ENCODE peak calls at places on chromosomes 1 and 21, in nine cellular contexts. N is fibroblast of lung; Y is stomach; J is dorsolateral prefrontal cortex; L is H9; C is aorta; U is naive thymus-derived CD4-positive, alpha-beta T cell; A is CD8-positive, alpha-beta memory T cell; V is SK-N-SH. G is an unnamed sample.

GRCh38 chr1:173052681-173053196 is 2.0 kb upstream of the TNFSF18 start:
- DNase-seq in J (no peak), L (no peak), C (no peak), Y (no peak), V (no peak), N (no peak), U (no peak), A (no peak), G (peak)

GRCh38 chr1:33714421-33714820 is 149.5 kb upstream of the HMGB4 start:
- DNase-seq in L (no peak), U (no peak), N (no peak), C (no peak), A (no peak), Y (no peak), J (no peak), V (no peak), G (no peak)

GRCh38 chr1:199508653-199509052 is 518.9 kb upstream of the NR5A2 start:
- DNase-seq in J (no peak), Y (no peak), U (no peak), C (no peak), V (no peak), N (no peak), L (no peak), A (no peak), G (no peak)

GRCh38 chr21:40967771-40968170 is 120.8 kb upstream of the DSCAM start:
- DNase-seq in N (no peak), Y (no peak), A (no peak), L (peak), J (no peak), C (no peak), U (no peak), V (no peak), G (no peak)

GRCh38 chr1:77538956-77539509 is 143.4 kb downstream of the ZZZ3 start:
- DNase-seq in A (no peak), N (peak), V (no peak), Y (no peak), L (no peak), U (no peak), C (peak), J (no peak), G (peak)

GRCh38 chr1:152049291-152050073 is 12.7 kb upstream of the S100A11 start:
- DNase-seq in A (no peak), L (no peak), Y (no peak), C (no peak), U (no peak), J (no peak), V (no peak), N (peak), G (no peak)

GRCh38 chr1:224245188-224245587 is 62.1 kb downstream of the DEGS1 start:
- DNase-seq in V (peak), N (peak), C (peak), Y (no peak), U (peak), J (peak), A (no peak), L (no peak), G (no peak)

GRCh38 chr1:5250336-5250735 is 595.9 kb downstream of the AJAP1 start:
- DNase-seq in L (no peak), U (no peak), V (no peak), A (no peak), Y (peak), N (no peak), J (no peak), C (no peak), G (no peak)

GRCh38 chr1:76607712-76608111 is 259.6 kb upstream of the ST6GALNAC5 start:
- DNase-seq in V (no peak), Y (no peak), U (no peak), J (no peak), A (no peak), C (no peak), L (no peak), N (no peak), G (no peak)

GRCh38 chr21:45456836-45457160 is 51.8 kb downstream of the COL18A1 start:
- DNase-seq in L (no peak), U (no peak), V (no peak), Y (no peak), C (peak), A (peak), J (no peak), N (no peak), G (no peak)

GRCh38 chr21:41168391-41169257 is 664 bp downstream of the BACE2 start:
- DNase-seq in C (peak), U (no peak), J (peak), N (peak), L (peak), Y (peak), A (no peak), V (peak), G (peak)

GRCh38 chr1:172629170-172629569 is 29.7 kb upstream of the FASLG start:
- DNase-seq in U (no peak), Y (no peak), J (no peak), V (no peak), N (no peak), L (no peak), C (no peak), A (no peak), G (no peak)

GRCh38 chr21:31397939-31398338 is 53.9 kb upstream of the TIAM1 start:
- DNase-seq in U (peak), Y (no peak), L (no peak), J (no peak), N (no peak), A (no peak), V (peak), C (no peak), G (no peak)

GRCh38 chr1:162951553-162952315 is 90.8 kb upstream of the CCDC190 start:
- DNase-seq in V (no peak), N (no peak), U (no peak), J (no peak), L (no peak), C (no peak), Y (no peak), A (no peak), G (peak)

GRCh38 chr1:7554343-7555270 is 216.5 kb upstream of the VAMP3 start:
- DNase-seq in N (peak), L (no peak), V (no peak), A (no peak), C (no peak), Y (no peak), U (no peak), J (no peak), G (no peak)

GRCh38 chr1:60994369-60994768 is 88.0 kb upstream of the NFIA start:
- DNase-seq in L (no peak), A (no peak), U (no peak), V (no peak), Y (no peak), C (no peak), J (no peak), N (no peak), G (no peak)

GRCh38 chr21:45011426-45011825 is 63.0 kb upstream of the ADARB1 start:
- DNase-seq in J (no peak), A (peak), L (no peak), C (no peak), V (no peak), U (no peak), Y (no peak), N (no peak), G (no peak)

GRCh38 chr1:182556279-182556678 is 32.8 kb downstream of the RNASEL start:
- DNase-seq in C (no peak), Y (no peak), N (no peak), J (no peak), A (no peak), U (no peak), V (no peak), L (no peak), G (no peak)

GRCh38 chr1:44713321-44713781 is 17.6 kb downstream of the RNU5D-1 start:
- DNase-seq in L (no peak), N (no peak), A (no peak), C (no peak), V (no peak), Y (no peak), U (no peak), J (no peak), G (no peak)

GRCh38 chr1:217721692-217722091 is 90.5 kb downstream of the SPATA17 start:
- DNase-seq in N (no peak), A (no peak), Y (no peak), C (no peak), V (no peak), J (no peak), L (no peak), U (no peak), G (no peak)

GRCh38 chr21:46071082-46071481 is 26.8 kb upstream of the COL6A2 start:
- DNase-seq in L (peak), J (no peak), V (no peak), C (peak), U (no peak), Y (peak), A (peak), N (no peak), G (no peak)

GRCh38 chr21:46181436-46181835 is 2.8 kb downstream of the SPATC1L start:
- DNase-seq in C (peak), A (no peak), L (peak), U (no peak), J (no peak), Y (no peak), V (no peak), N (no peak), G (no peak)

GRCh38 chr1:17561561-17561985 is 22.1 kb downstream of the ARHGEF10L start:
- DNase-seq in J (no peak), U (no peak), C (peak), Y (peak), V (no peak), A (no peak), N (peak), L (no peak), G (no peak)

DNA sequence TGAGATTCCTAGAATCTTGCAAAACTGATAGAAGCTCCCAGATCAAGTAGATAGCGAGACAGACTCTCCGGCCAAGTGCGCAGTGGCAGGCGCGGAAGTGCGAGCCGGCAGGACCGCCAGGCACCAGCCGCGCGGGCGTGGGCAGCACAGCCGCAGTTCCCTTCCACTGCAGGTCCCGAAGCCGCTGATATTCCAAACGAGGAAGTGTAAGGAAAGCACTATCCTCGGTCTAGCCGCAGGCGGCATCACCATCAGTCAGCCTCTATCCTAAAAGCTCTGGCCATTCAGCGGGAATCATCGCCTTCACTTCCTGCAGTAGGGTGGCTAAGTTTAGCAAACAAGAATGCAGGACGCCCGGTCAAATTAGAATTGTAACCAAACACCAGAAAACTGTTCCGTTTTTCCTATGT is 713 bp downstream of the GLRX2 start:
- DNase-seq in J (peak), Y (peak), A (peak), V (peak), C (peak), L (peak), N (no peak), U (peak), G (peak)
- H3K27ac ChIP-seq in J (peak), Y (peak), A (peak), V (peak), C (peak), L (no peak), N (peak), U (peak), G (peak)

DNA sequence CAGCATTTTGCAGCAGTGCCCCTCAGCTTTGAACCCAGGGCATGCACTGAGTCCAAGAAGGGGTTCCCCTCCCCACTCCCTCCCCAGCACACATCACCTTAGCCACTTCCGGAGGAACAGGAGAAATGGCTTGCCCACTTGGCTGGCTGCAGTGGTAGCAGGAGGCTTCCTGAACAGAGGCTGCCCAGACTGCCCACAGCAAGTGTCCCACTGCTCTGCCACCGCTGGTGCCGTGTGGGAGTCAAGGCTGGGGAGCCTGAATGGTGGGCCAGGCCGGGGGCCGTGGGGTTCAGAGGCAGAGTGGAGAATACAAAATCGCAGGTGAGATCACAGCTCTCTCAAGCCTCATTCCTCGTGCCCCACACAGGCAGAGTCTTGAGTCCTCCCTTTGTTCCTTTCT is 34.5 kb downstream of the CD247 start:
- DNase-seq in C (no peak), V (no peak), L (no peak), Y (no peak), A (peak), U (no peak), J (no peak), N (no peak), G (no peak)
- H3K27ac ChIP-seq in C (no peak), V (no peak), L (no peak), Y (no peak), A (no peak), U (peak), J (no peak), N (no peak), G (no peak)

DNA sequence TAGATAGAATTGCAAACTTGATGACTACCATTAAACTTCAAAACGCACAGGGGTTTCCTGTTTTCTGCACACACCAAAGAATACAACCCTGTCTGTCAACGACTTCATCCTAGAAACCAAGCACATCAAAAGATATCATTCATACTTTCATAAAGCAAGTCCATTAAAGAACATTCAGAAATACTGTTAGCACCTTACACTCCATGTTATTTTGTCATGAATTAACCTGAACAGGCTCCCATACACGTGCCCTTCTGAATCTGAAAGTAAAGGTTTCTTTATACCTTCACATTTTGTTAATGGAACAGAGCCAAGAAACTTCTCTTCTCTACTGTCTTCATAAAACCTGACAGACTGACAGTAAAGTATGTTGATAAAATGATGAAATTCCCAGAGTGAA is 46.1 kb downstream of the PUM1 start:
- DNase-seq in V (no peak), N (no peak), U (peak), C (no peak), Y (no peak), A (no peak), J (no peak), L (no peak), G (no peak)
- H3K27ac ChIP-seq in V (no peak), N (no peak), U (no peak), C (no peak), Y (no peak), A (no peak), J (no peak), L (no peak), G (peak)

GRCh38 chr1:25869909-25870606 is 5.5 kb downstream of the PAQR7 start:
- DNase-seq in L (no peak), A (no peak), J (peak), N (no peak), V (peak), Y (no peak), C (no peak), U (no peak), G (no peak)
- H3K27ac ChIP-seq in L (no peak), A (no peak), J (no peak), N (no peak), V (no peak), Y (peak), C (no peak), U (no peak), G (no peak)